ENCODE peak calls at places on chromosomes 12 and 14, in five cellular contexts. F is lower leg skin, Z is GM12892, X is A549, O is transverse colon. N is an unnamed sample.

GRCh38 chr12:55060470-55060869 is 40.7 kb downstream of the NEUROD4 start:
- DNase-seq in F (no peak), Z (peak), X (no peak), O (no peak), N (peak)

GRCh38 chr14:83419420-83419819 is 1885.8 kb upstream of the SEL1L start:
- DNase-seq in F (no peak), Z (no peak), X (no peak), O (no peak), N (no peak)

GRCh38 chr14:50045039-50045711 is 71.2 kb downstream of the VCPKMT start:
- DNase-seq in F (peak), Z (peak), X (peak), O (peak), N (peak)

GRCh38 chr12:12513416-12514006 is 49.2 kb downstream of the DUSP16 start:
- DNase-seq in F (no peak), Z (no peak), X (no peak), O (no peak), N (no peak)

GRCh38 chr12:78448692-78449091 is 415.9 kb upstream of the SYT1 start:
- DNase-seq in F (no peak), Z (no peak), X (no peak), O (no peak), N (no peak)

GRCh38 chr14:90405755-90406154 is 8.9 kb downstream of the CALM1 start:
- DNase-seq in F (no peak), Z (no peak), X (no peak), O (no peak), N (no peak)

GRCh38 chr12:6468283-6468575 is 2.2 kb downstream of the VAMP1 start:
- DNase-seq in F (no peak), Z (no peak), X (no peak), O (no peak), N (no peak)

GRCh38 chr14:85416771-85417170 is 113.2 kb upstream of the FLRT2 start:
- DNase-seq in F (no peak), Z (no peak), X (peak), O (no peak), N (peak)

GRCh38 chr14:55964081-55964480 is 154.1 kb upstream of the PELI2 start:
- DNase-seq in F (no peak), Z (no peak), X (no peak), O (no peak), N (peak)

GRCh38 chr14:39376671-39377403 is 55.4 kb downstream of the FBXO33 start:
- DNase-seq in F (no peak), Z (no peak), X (peak), O (no peak), N (no peak)

GRCh38 chr12:52151859-52152783 is 39.7 kb downstream of the KRT80 start:
- DNase-seq in F (peak), Z (peak), X (peak), O (peak), N (peak)

GRCh38 chr12:54983536-54984102 is 943 bp downstream of the TESPA1 start:
- DNase-seq in F (no peak), Z (no peak), X (no peak), O (no peak), N (no peak)

GRCh38 chr14:21771671-21772070 is 98.1 kb upstream of the OR4E1 start:
- DNase-seq in F (no peak), Z (no peak), X (no peak), O (no peak), N (no peak)

DNA sequence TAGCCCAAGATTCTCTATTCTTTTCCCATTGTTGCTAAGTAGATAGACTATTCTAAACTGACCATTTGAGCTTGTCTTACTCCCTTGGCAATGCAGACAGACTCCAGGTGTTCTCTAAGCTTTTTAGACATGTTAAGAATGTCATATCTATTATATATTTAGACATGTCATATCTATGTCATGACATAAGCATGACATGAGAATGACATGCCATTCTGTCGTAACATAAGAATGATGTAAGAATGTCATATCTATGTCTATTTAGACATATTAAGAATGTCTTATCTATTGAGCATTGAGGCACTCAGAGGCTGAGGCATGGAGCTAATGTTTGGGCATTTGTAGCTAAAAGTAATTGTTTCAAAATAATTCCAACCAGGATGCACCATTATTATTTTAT is 277.3 kb upstream of the ATP2B1 start:
- DNase-seq in F (no peak), Z (no peak), X (no peak), O (no peak), N (no peak)
- TF ChIP-seq POLR2A in F (no peak), Z (no peak), X (no peak), O (no peak), N (no peak)

DNA sequence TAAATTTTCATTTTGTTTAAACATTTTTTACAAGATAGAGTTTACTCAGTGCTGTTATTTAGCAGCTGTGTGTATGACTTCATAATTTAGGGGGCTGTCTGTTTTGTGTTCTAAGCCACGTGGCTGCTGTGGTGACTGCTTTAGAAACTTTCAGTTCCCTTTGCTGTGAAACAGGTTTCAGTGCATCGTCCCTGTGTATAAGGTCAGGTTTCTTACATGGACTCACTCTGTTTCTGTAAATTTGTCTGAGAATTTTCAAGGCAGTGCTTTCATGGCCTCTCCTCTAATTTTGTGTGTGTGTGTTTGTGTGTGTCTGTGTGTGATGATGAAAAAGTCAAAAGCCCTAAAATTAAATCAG is 32.4 kb downstream of the BICD1 start:
- DNase-seq in F (no peak), Z (peak), X (no peak), O (peak), N (peak)
- TF ChIP-seq POLR2A in F (no peak), Z (peak), X (no peak), O (no peak), N (no peak)

GRCh38 chr12:45731376-45731775 is 1.9 kb downstream of the ARID2 start:
- DNase-seq in F (no peak), Z (no peak), X (no peak), O (no peak), N (no peak)

GRCh38 chr12:45728625-45729232 is 777 bp upstream of the ARID2 start:
- DNase-seq in F (peak), Z (peak), X (peak), O (peak), N (peak)

GRCh38 chr12:45730842-45731336 is 1.4 kb downstream of the ARID2 start:
- DNase-seq in F (no peak), Z (no peak), X (no peak), O (no peak), N (peak)

GRCh38 chr12:45729233-45730115 is at the start of gene ARID2:
- DNase-seq in F (peak), Z (peak), X (peak), O (peak), N (peak)

DNA sequence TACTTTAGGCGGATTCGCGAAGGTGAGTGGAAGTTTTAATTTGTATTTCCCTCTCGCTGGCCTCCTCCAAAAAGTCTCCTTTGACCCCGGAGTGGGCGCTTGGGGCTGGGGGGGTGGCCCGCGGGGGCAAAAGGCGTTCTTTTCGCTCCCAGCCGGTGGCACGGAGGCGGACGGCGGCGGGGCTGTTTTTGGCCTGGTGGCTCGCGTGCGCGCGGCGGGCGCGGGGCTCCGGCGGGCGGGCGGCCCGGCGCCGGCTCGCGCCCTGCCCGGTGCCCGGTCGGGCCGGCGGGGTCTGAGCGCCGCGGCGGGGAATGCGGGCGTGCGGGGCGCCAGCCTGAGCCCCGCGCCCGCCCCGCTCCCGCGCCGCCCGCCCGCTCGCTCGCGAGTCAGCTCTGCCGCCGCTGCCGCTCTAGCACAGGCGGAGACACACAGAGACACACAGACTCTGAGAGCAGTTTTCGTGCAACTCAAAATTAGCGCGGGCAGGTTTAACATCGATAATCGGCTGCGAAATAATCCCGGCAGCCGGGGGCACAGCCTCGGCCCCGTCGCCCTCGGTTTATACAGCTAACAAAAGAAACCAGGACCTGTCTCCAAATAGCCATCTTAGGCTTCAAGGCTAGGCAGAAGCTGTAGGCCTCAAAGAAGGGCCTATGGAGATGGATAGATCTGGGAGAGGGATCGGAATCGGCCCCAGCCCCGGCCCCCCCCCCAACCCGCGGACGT is 773 bp downstream of the ARID2 start:
- DNase-seq in F (peak), Z (no peak), X (peak), O (peak), N (peak)
- TF ChIP-seq POLR2A in F (no peak), Z (peak), X (no peak), O (no peak), N (peak)

GRCh38 chr12:121299662-121300061 is 3.2 kb upstream of the CAMKK2 start:
- DNase-seq in F (no peak), Z (no peak), X (no peak), O (no peak), N (no peak)

GRCh38 chr12:121295123-121295745 is 1.3 kb downstream of the CAMKK2 start:
- DNase-seq in F (no peak), Z (no peak), X (peak), O (no peak), N (peak)

GRCh38 chr12:121295746-121296617 is 527 bp downstream of the CAMKK2 start:
- DNase-seq in F (no peak), Z (no peak), X (peak), O (peak), N (peak)

GRCh38 chr12:121294151-121294889 is 2.2 kb downstream of the CAMKK2 start:
- DNase-seq in F (no peak), Z (no peak), X (no peak), O (no peak), N (no peak)

GRCh38 chr12:121296618-121297476 is at the start of gene CAMKK2:
- DNase-seq in F (peak), Z (peak), X (peak), O (peak), N (peak)
- TF ChIP-seq POLR2A in F (peak), Z (peak), X (peak), O (peak), N (peak)

DNA sequence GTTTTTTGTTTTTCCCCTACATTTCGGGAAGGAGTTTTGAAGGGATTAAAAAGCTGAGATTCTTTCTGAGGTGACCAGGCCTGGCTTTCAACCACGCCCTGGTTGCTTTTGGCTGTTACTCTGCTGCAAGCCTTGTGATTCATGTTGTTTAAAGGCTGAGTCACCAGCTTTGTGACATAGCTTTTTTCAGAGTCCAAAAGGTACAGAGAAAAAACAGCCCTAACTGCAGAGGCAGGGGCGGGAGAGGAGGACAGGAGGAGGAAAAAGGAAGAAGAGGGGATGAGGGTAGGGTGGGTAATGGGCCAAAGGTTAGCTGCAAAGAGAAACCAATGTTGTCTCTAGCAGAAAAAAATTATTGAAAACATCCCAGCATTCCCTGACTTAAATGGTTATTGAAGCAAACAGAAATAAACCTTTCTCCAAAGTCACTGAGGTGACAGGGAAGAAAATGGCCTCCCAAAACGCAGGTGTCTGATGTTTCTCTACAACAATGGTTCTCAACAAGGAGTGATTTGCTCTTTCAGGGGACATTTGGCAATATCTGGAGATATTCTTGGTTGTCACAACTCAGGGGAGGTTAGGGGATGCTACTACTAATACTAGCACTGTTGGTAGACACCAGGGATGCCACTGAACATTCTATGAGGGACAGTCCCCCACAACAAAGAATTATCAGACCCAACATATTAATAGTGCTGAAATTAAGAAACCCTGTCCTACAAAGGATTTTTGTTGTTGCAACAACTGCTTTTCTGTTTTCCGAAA is 2.1 kb upstream of the UBC start:
- DNase-seq in F (peak), Z (no peak), X (peak), O (peak), N (peak)
- TF ChIP-seq POLR2A in F (peak), Z (no peak), X (no peak), O (peak), N (no peak)

GRCh38 chr14:54629635-54630360 is 62.9 kb downstream of the SAMD4A start:
- DNase-seq in F (no peak), Z (no peak), X (no peak), O (no peak), N (no peak)

GRCh38 chr14:54629183-54629582 is 62.3 kb downstream of the SAMD4A start:
- DNase-seq in F (no peak), Z (no peak), X (no peak), O (no peak), N (no peak)

GRCh38 chr14:54627325-54627717 is 60.4 kb downstream of the SAMD4A start:
- DNase-seq in F (no peak), Z (no peak), X (no peak), O (no peak), N (no peak)

GRCh38 chr14:54625158-54625557 is 58.2 kb downstream of the SAMD4A start:
- DNase-seq in F (no peak), Z (no peak), X (no peak), O (no peak), N (peak)

GRCh38 chr14:54627718-54628345 is 60.9 kb downstream of the SAMD4A start:
- DNase-seq in F (no peak), Z (no peak), X (no peak), O (no peak), N (no peak)
- TF ChIP-seq POLR2A in F (no peak), Z (no peak), X (no peak), O (no peak), N (no peak)

GRCh38 chr14:104724407-104724980 is 465 bp downstream of the ADSS1 start:
- DNase-seq in F (no peak), Z (no peak), X (peak), O (peak), N (no peak)

GRCh38 chr14:104722938-104723650 is 935 bp upstream of the ADSS1 start:
- DNase-seq in F (no peak), Z (no peak), X (peak), O (peak), N (peak)

GRCh38 chr14:104721704-104722431 is 2.2 kb upstream of the ADSS1 start:
- DNase-seq in F (no peak), Z (no peak), X (no peak), O (no peak), N (no peak)

GRCh38 chr14:104724981-104725771 is 1.1 kb downstream of the ADSS1 start:
- DNase-seq in F (no peak), Z (no peak), X (peak), O (peak), N (peak)

GRCh38 chr14:104723651-104724406 is at the start of gene ADSS1:
- DNase-seq in F (no peak), Z (peak), X (peak), O (peak), N (peak)
- TF ChIP-seq POLR2A in F (no peak), Z (no peak), X (peak), O (peak), N (no peak)

GRCh38 chr14:58395565-58395814 is 240 bp upstream of the TOMM20L start:
- DNase-seq in F (no peak), Z (no peak), X (no peak), O (no peak), N (no peak)
- TF ChIP-seq POLR2A in F (no peak), Z (no peak), X (no peak), O (no peak), N (no peak)

GRCh38 chr14:24115451-24116110 is 832 bp upstream of the NRL start:
- DNase-seq in F (no peak), Z (no peak), X (no peak), O (no peak), N (no peak)

GRCh38 chr14:24113801-24114535 is 609 bp upstream of the DCAF11 start:
- DNase-seq in F (peak), Z (peak), X (peak), O (peak), N (peak)

GRCh38 chr14:24116111-24116809 is 1.5 kb upstream of the NRL start:
- DNase-seq in F (no peak), Z (no peak), X (no peak), O (no peak), N (no peak)

GRCh38 chr14:24113379-24113800 is 1.2 kb upstream of the DCAF11 start:
- DNase-seq in F (no peak), Z (no peak), X (no peak), O (no peak), N (no peak)

DNA sequence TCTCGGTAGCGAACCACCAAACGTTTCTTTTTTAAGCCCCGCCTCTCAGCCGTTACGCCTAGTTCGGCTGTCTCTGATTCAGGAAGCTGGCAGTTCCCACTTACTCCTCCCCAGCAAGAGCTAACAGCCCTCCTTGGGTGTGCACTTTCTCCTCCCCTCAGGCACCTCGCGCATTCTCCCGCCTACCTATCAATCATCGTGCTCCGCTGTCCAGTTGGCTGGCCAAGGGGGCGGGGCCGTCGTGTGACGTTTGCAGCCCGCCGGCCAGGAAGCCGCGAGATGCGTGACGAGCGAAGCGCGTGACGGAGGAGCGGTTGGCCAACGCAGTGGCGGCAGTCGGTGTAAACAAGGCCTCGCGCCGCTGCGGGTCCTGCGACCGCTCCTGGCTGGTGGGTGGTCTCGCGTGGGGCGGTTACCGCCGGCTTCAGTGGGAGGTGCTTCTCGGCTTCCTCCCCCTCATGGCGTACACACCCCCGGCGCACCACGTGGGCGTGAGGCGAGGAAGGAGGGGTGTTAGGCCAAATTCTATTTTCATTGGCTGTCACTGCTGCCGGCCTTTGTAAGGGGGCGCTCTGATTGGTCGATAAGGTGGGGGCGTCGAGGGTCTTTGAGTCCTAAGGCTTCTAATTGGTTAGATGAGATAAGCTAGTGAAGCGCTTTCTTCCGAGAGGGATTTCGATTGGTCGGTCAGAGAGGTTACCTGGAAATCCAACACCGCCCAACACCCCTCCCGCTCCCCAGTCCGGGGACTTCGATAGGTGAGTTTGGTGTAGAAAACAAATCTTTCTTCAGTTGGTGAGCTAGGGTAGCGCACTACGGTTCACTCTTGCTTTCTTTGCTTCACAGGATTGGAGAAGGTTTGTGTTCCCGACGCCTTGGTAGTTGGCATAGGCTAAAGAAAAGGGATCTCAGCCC is at the start of the genes DCAF11 and NRL:
- DNase-seq in F (peak), Z (peak), X (peak), O (peak), N (peak)
- TF ChIP-seq POLR2A in F (no peak), Z (no peak), X (peak), O (peak), N (peak)